ENCODE peak calls at places on chromosomes 1 and 21, in six cellular contexts. One of them, this sample, is unnamed.

GRCh38 chr1:212413902-212414327 is 771 bp downstream of the PACC1 start:
- DNase-seq in AG10803: peak
- DNase-seq in T-cell: no peak
- DNase-seq in brain microvascular endothelial cell: no peak
- DNase-seq in aorta: no peak
- DNase-seq in stimulated activated CD4-positive, alpha-beta T cell treated with anti-CD3 and anti-CD28 coated beads, TNF-alpha, amount 100 ng/mL, for 48 hours: no peak
- DNase-seq in this sample: no peak

GRCh38 chr1:64242895-64243756 is 39.7 kb downstream of the UBE2U start:
- DNase-seq in AG10803: peak
- DNase-seq in T-cell: no peak
- DNase-seq in brain microvascular endothelial cell: peak
- DNase-seq in aorta: no peak
- DNase-seq in stimulated activated CD4-positive, alpha-beta T cell treated with anti-CD3 and anti-CD28 coated beads, TNF-alpha, amount 100 ng/mL, for 48 hours: no peak
- DNase-seq in this sample: no peak

GRCh38 chr1:17653728-17654351 is 101.3 kb upstream of the ACTL8 start:
- DNase-seq in AG10803: peak
- DNase-seq in T-cell: peak
- DNase-seq in brain microvascular endothelial cell: peak
- DNase-seq in aorta: no peak
- DNase-seq in stimulated activated CD4-positive, alpha-beta T cell treated with anti-CD3 and anti-CD28 coated beads, TNF-alpha, amount 100 ng/mL, for 48 hours: peak
- DNase-seq in this sample: no peak

GRCh38 chr1:53593758-53594380 is 134.7 kb downstream of the DMRTB1 start:
- DNase-seq in AG10803: no peak
- DNase-seq in T-cell: no peak
- DNase-seq in brain microvascular endothelial cell: no peak
- DNase-seq in aorta: no peak
- DNase-seq in stimulated activated CD4-positive, alpha-beta T cell treated with anti-CD3 and anti-CD28 coated beads, TNF-alpha, amount 100 ng/mL, for 48 hours: no peak
- DNase-seq in this sample: no peak

GRCh38 chr1:209398330-209398991 is 185.1 kb upstream of the CAMK1G start:
- DNase-seq in AG10803: peak
- DNase-seq in T-cell: no peak
- DNase-seq in brain microvascular endothelial cell: peak
- DNase-seq in aorta: peak
- DNase-seq in stimulated activated CD4-positive, alpha-beta T cell treated with anti-CD3 and anti-CD28 coated beads, TNF-alpha, amount 100 ng/mL, for 48 hours: no peak
- DNase-seq in this sample: no peak

GRCh38 chr21:14523234-14523633 is 22.9 kb downstream of the SAMSN1 start:
- DNase-seq in AG10803: no peak
- DNase-seq in T-cell: no peak
- DNase-seq in brain microvascular endothelial cell: no peak
- DNase-seq in aorta: no peak
- DNase-seq in stimulated activated CD4-positive, alpha-beta T cell treated with anti-CD3 and anti-CD28 coated beads, TNF-alpha, amount 100 ng/mL, for 48 hours: no peak
- DNase-seq in this sample: no peak

GRCh38 chr1:47679301-47679751 is 241.5 kb downstream of the FOXD2 start:
- DNase-seq in AG10803: no peak
- DNase-seq in T-cell: no peak
- DNase-seq in brain microvascular endothelial cell: peak
- DNase-seq in aorta: no peak
- DNase-seq in stimulated activated CD4-positive, alpha-beta T cell treated with anti-CD3 and anti-CD28 coated beads, TNF-alpha, amount 100 ng/mL, for 48 hours: no peak
- DNase-seq in this sample: no peak

GRCh38 chr1:53238197-53239155 is at the start of gene MAGOH:
- DNase-seq in AG10803: peak
- DNase-seq in T-cell: peak
- DNase-seq in brain microvascular endothelial cell: peak
- DNase-seq in aorta: peak
- DNase-seq in stimulated activated CD4-positive, alpha-beta T cell treated with anti-CD3 and anti-CD28 coated beads, TNF-alpha, amount 100 ng/mL, for 48 hours: peak
- DNase-seq in this sample: peak

GRCh38 chr21:40130476-40130875 is 263.2 kb downstream of the PCP4 start:
- DNase-seq in AG10803: no peak
- DNase-seq in T-cell: no peak
- DNase-seq in brain microvascular endothelial cell: no peak
- DNase-seq in aorta: no peak
- DNase-seq in stimulated activated CD4-positive, alpha-beta T cell treated with anti-CD3 and anti-CD28 coated beads, TNF-alpha, amount 100 ng/mL, for 48 hours: no peak
- DNase-seq in this sample: no peak

GRCh38 chr1:232868793-232869491 is 63.7 kb downstream of the MAP10 start:
- DNase-seq in AG10803: peak
- DNase-seq in T-cell: no peak
- DNase-seq in brain microvascular endothelial cell: peak
- DNase-seq in aorta: no peak
- DNase-seq in stimulated activated CD4-positive, alpha-beta T cell treated with anti-CD3 and anti-CD28 coated beads, TNF-alpha, amount 100 ng/mL, for 48 hours: no peak
- DNase-seq in this sample: no peak

GRCh38 chr1:189149547-189150375 is 1327.9 kb downstream of the BRINP3 start:
- DNase-seq in AG10803: no peak
- DNase-seq in T-cell: no peak
- DNase-seq in brain microvascular endothelial cell: no peak
- DNase-seq in aorta: no peak
- DNase-seq in stimulated activated CD4-positive, alpha-beta T cell treated with anti-CD3 and anti-CD28 coated beads, TNF-alpha, amount 100 ng/mL, for 48 hours: no peak
- DNase-seq in this sample: no peak

GRCh38 chr1:15833069-15833679 is 14.3 kb upstream of the SPEN start:
- DNase-seq in AG10803: peak
- DNase-seq in T-cell: peak
- DNase-seq in brain microvascular endothelial cell: peak
- DNase-seq in aorta: peak
- DNase-seq in stimulated activated CD4-positive, alpha-beta T cell treated with anti-CD3 and anti-CD28 coated beads, TNF-alpha, amount 100 ng/mL, for 48 hours: peak
- DNase-seq in this sample: no peak

GRCh38 chr21:41112740-41113692 is 54.9 kb upstream of the BACE2 start:
- DNase-seq in AG10803: peak
- DNase-seq in T-cell: no peak
- DNase-seq in brain microvascular endothelial cell: peak
- DNase-seq in aorta: peak
- DNase-seq in stimulated activated CD4-positive, alpha-beta T cell treated with anti-CD3 and anti-CD28 coated beads, TNF-alpha, amount 100 ng/mL, for 48 hours: no peak
- DNase-seq in this sample: no peak

GRCh38 chr1:151175036-151175741 is 592 bp downstream of the TMOD4 start:
- DNase-seq in AG10803: peak
- DNase-seq in T-cell: no peak
- DNase-seq in brain microvascular endothelial cell: no peak
- DNase-seq in aorta: no peak
- DNase-seq in stimulated activated CD4-positive, alpha-beta T cell treated with anti-CD3 and anti-CD28 coated beads, TNF-alpha, amount 100 ng/mL, for 48 hours: no peak
- DNase-seq in this sample: no peak

GRCh38 chr1:93345633-93346471 is at the start of gene DR1:
- DNase-seq in AG10803: peak
- DNase-seq in T-cell: peak
- DNase-seq in brain microvascular endothelial cell: peak
- DNase-seq in aorta: peak
- DNase-seq in stimulated activated CD4-positive, alpha-beta T cell treated with anti-CD3 and anti-CD28 coated beads, TNF-alpha, amount 100 ng/mL, for 48 hours: peak
- DNase-seq in this sample: peak

GRCh38 chr21:43333301-43334062 is 93.4 kb downstream of the SIK1 start:
- DNase-seq in AG10803: peak
- DNase-seq in T-cell: no peak
- DNase-seq in brain microvascular endothelial cell: peak
- DNase-seq in aorta: no peak
- DNase-seq in stimulated activated CD4-positive, alpha-beta T cell treated with anti-CD3 and anti-CD28 coated beads, TNF-alpha, amount 100 ng/mL, for 48 hours: no peak
- DNase-seq in this sample: peak

GRCh38 chr1:226643167-226643566 is 94.6 kb downstream of the STUM start:
- DNase-seq in AG10803: no peak
- DNase-seq in T-cell: no peak
- DNase-seq in brain microvascular endothelial cell: peak
- DNase-seq in aorta: peak
- DNase-seq in stimulated activated CD4-positive, alpha-beta T cell treated with anti-CD3 and anti-CD28 coated beads, TNF-alpha, amount 100 ng/mL, for 48 hours: peak
- DNase-seq in this sample: no peak

GRCh38 chr1:51644533-51645197 is 27.8 kb downstream of the OSBPL9 start:
- DNase-seq in AG10803: peak
- DNase-seq in T-cell: no peak
- DNase-seq in brain microvascular endothelial cell: peak
- DNase-seq in aorta: peak
- DNase-seq in stimulated activated CD4-positive, alpha-beta T cell treated with anti-CD3 and anti-CD28 coated beads, TNF-alpha, amount 100 ng/mL, for 48 hours: no peak
- DNase-seq in this sample: no peak

GRCh38 chr1:170807432-170807831 is 127.9 kb upstream of the MROH9 start:
- DNase-seq in AG10803: peak
- DNase-seq in T-cell: no peak
- DNase-seq in brain microvascular endothelial cell: peak
- DNase-seq in aorta: no peak
- DNase-seq in stimulated activated CD4-positive, alpha-beta T cell treated with anti-CD3 and anti-CD28 coated beads, TNF-alpha, amount 100 ng/mL, for 48 hours: no peak
- DNase-seq in this sample: no peak

GRCh38 chr1:162899422-162900168 is 38.6 kb upstream of the CCDC190 start:
- DNase-seq in AG10803: peak
- DNase-seq in T-cell: no peak
- DNase-seq in brain microvascular endothelial cell: peak
- DNase-seq in aorta: no peak
- DNase-seq in stimulated activated CD4-positive, alpha-beta T cell treated with anti-CD3 and anti-CD28 coated beads, TNF-alpha, amount 100 ng/mL, for 48 hours: no peak
- DNase-seq in this sample: no peak

GRCh38 chr1:11339346-11340247 is 66.6 kb downstream of the UBIAD1 start:
- DNase-seq in AG10803: no peak
- DNase-seq in T-cell: no peak
- DNase-seq in brain microvascular endothelial cell: no peak
- DNase-seq in aorta: no peak
- DNase-seq in stimulated activated CD4-positive, alpha-beta T cell treated with anti-CD3 and anti-CD28 coated beads, TNF-alpha, amount 100 ng/mL, for 48 hours: no peak
- DNase-seq in this sample: no peak

GRCh38 chr1:61270761-61271411 is 188.5 kb downstream of the NFIA start:
- DNase-seq in AG10803: no peak
- DNase-seq in T-cell: no peak
- DNase-seq in brain microvascular endothelial cell: peak
- DNase-seq in aorta: no peak
- DNase-seq in stimulated activated CD4-positive, alpha-beta T cell treated with anti-CD3 and anti-CD28 coated beads, TNF-alpha, amount 100 ng/mL, for 48 hours: no peak
- DNase-seq in this sample: no peak

GRCh38 chr1:234473123-234473522 is 5.9 kb downstream of the TARBP1 start:
- DNase-seq in AG10803: peak
- DNase-seq in T-cell: no peak
- DNase-seq in brain microvascular endothelial cell: no peak
- DNase-seq in aorta: no peak
- DNase-seq in stimulated activated CD4-positive, alpha-beta T cell treated with anti-CD3 and anti-CD28 coated beads, TNF-alpha, amount 100 ng/mL, for 48 hours: no peak
- DNase-seq in this sample: no peak

GRCh38 chr1:44707959-44708831 is 22.8 kb downstream of the RNU5D-1 start:
- DNase-seq in AG10803: peak
- DNase-seq in T-cell: peak
- DNase-seq in brain microvascular endothelial cell: peak
- DNase-seq in aorta: no peak
- DNase-seq in stimulated activated CD4-positive, alpha-beta T cell treated with anti-CD3 and anti-CD28 coated beads, TNF-alpha, amount 100 ng/mL, for 48 hours: no peak
- DNase-seq in this sample: no peak

GRCh38 chr1:58986996-58987767 is 203.3 kb upstream of the JUN start:
- DNase-seq in AG10803: no peak
- DNase-seq in T-cell: peak
- DNase-seq in brain microvascular endothelial cell: no peak
- DNase-seq in aorta: no peak
- DNase-seq in stimulated activated CD4-positive, alpha-beta T cell treated with anti-CD3 and anti-CD28 coated beads, TNF-alpha, amount 100 ng/mL, for 48 hours: no peak
- DNase-seq in this sample: no peak

GRCh38 chr1:3928622-3929021 is 28.6 kb upstream of the C1orf174 start:
- DNase-seq in AG10803: no peak
- DNase-seq in T-cell: no peak
- DNase-seq in brain microvascular endothelial cell: no peak
- DNase-seq in aorta: no peak
- DNase-seq in stimulated activated CD4-positive, alpha-beta T cell treated with anti-CD3 and anti-CD28 coated beads, TNF-alpha, amount 100 ng/mL, for 48 hours: no peak
- DNase-seq in this sample: no peak

GRCh38 chr1:65063025-65063424 is 85.0 kb upstream of the AK4 start:
- DNase-seq in AG10803: no peak
- DNase-seq in T-cell: no peak
- DNase-seq in brain microvascular endothelial cell: no peak
- DNase-seq in aorta: no peak
- DNase-seq in stimulated activated CD4-positive, alpha-beta T cell treated with anti-CD3 and anti-CD28 coated beads, TNF-alpha, amount 100 ng/mL, for 48 hours: no peak
- DNase-seq in this sample: no peak

GRCh38 chr1:46285730-46286477 is 17.5 kb downstream of the LRRC41 start:
- DNase-seq in AG10803: no peak
- DNase-seq in T-cell: peak
- DNase-seq in brain microvascular endothelial cell: no peak
- DNase-seq in aorta: no peak
- DNase-seq in stimulated activated CD4-positive, alpha-beta T cell treated with anti-CD3 and anti-CD28 coated beads, TNF-alpha, amount 100 ng/mL, for 48 hours: peak
- DNase-seq in this sample: no peak

GRCh38 chr1:46030876-46031660 is 101.4 kb downstream of the PIK3R3 start:
- DNase-seq in AG10803: no peak
- DNase-seq in T-cell: no peak
- DNase-seq in brain microvascular endothelial cell: peak
- DNase-seq in aorta: no peak
- DNase-seq in stimulated activated CD4-positive, alpha-beta T cell treated with anti-CD3 and anti-CD28 coated beads, TNF-alpha, amount 100 ng/mL, for 48 hours: no peak
- DNase-seq in this sample: no peak

GRCh38 chr1:236451796-236452373 is 57.8 kb downstream of the EDARADD start:
- DNase-seq in AG10803: peak
- DNase-seq in T-cell: peak
- DNase-seq in brain microvascular endothelial cell: no peak
- DNase-seq in aorta: no peak
- DNase-seq in stimulated activated CD4-positive, alpha-beta T cell treated with anti-CD3 and anti-CD28 coated beads, TNF-alpha, amount 100 ng/mL, for 48 hours: peak
- DNase-seq in this sample: no peak

GRCh38 chr21:41600116-41600515 is 92.2 kb upstream of the TMPRSS2 start:
- DNase-seq in AG10803: no peak
- DNase-seq in T-cell: no peak
- DNase-seq in brain microvascular endothelial cell: no peak
- DNase-seq in aorta: no peak
- DNase-seq in stimulated activated CD4-positive, alpha-beta T cell treated with anti-CD3 and anti-CD28 coated beads, TNF-alpha, amount 100 ng/mL, for 48 hours: no peak
- DNase-seq in this sample: no peak